ENCODE peak calls at places on chromosomes 13 and 19, in four cellular contexts. G is fibroblast of mammary gland, V is COR-L47, A is T-helper 1 cell. T is an unnamed sample.
A peak's percentile ranks its signal among the peaks of the same experiment; 100 is the strongest.

GRCh38 chr19:37654118-37654517 is 1.1 kb downstream of the ZFP30 start:
- DNase-seq in A (no peak), V (no peak), G (peak; percentile 5), T (no peak)

GRCh38 chr13:75492389-75492788 is 10.4 kb upstream of the TBC1D4 start:
- DNase-seq in V (no peak), A (no peak), G (peak; percentile 51), T (no peak)

GRCh38 chr13:75705395-75705794 is 69.3 kb downstream of the LMO7 start:
- DNase-seq in A (peak; percentile 10), V (no peak), G (peak; percentile 92), T (peak; percentile 45)

GRCh38 chr19:55675661-55676354 is 782 bp downstream of the EPN1 start:
- DNase-seq in V (no peak), G (no peak), A (no peak), T (no peak)

GRCh38 chr13:30169442-30169841 is 137.9 kb downstream of the KATNAL1 start:
- DNase-seq in G (no peak), V (no peak), A (no peak), T (no peak)

GRCh38 chr19:3270908-3271307 is 46.4 kb downstream of the CELF5 start:
- DNase-seq in V (peak; percentile 99), A (peak; percentile 43), G (peak; percentile 61), T (peak; percentile 17)

GRCh38 chr13:113942591-113943103 is 31.2 kb downstream of the C13orf46 start:
- DNase-seq in A (no peak), V (no peak), G (no peak), T (no peak)

GRCh38 chr19:24166055-24166454 is 79.1 kb downstream of the ZNF254 start:
- DNase-seq in G (no peak), V (no peak), A (no peak), T (no peak)

GRCh38 chr13:93476175-93476574 is 249.6 kb downstream of the GPC6 start:
- DNase-seq in V (no peak), G (peak; percentile 51), A (no peak), T (peak; percentile 37)

GRCh38 chr19:17303940-17304267 is 679 bp upstream of the ABHD8 start:
- DNase-seq in G (peak; percentile 40), V (no peak), A (no peak), T (no peak)

GRCh38 chr13:25447396-25447795 is 75.6 kb downstream of the ATP8A2 start:
- DNase-seq in G (no peak), V (no peak), A (no peak), T (no peak)

GRCh38 chr19:17391371-17392151 is 2.4 kb downstream of the CCDC194 start:
- DNase-seq in G (no peak), V (no peak), A (no peak), T (no peak)

GRCh38 chr13:86282450-86282849 is 483.2 kb upstream of the SLITRK6 start:
- DNase-seq in A (no peak), G (no peak), V (no peak), T (no peak)

GRCh38 chr19:28634031-28634328 is 579.0 kb downstream of the UQCRFS1 start:
- DNase-seq in A (no peak), G (no peak), V (no peak), T (no peak)

GRCh38 chr13:75372517-75372916 is 109.5 kb downstream of the TBC1D4 start:
- DNase-seq in A (peak; percentile 17), G (peak; percentile 69), V (peak; percentile 30), T (no peak)

GRCh38 chr13:84479656-84480055 is 597.4 kb upstream of the SLITRK1 start:
- DNase-seq in G (peak; percentile 18), V (no peak), A (no peak), T (no peak)

GRCh38 chr13:105033999-105034398 is 1501.5 kb downstream of the EFNB2 start:
- DNase-seq in G (no peak), A (no peak), V (no peak), T (no peak)

GRCh38 chr13:37485766-37486165 is 112.8 kb downstream of the POSTN start:
- DNase-seq in G (peak; percentile 64), V (no peak), A (no peak), T (no peak)

GRCh38 chr13:92833071-92833470 is 393.5 kb upstream of the GPC6 start:
- DNase-seq in V (no peak), G (peak; percentile 13), A (no peak), T (no peak)

GRCh38 chr13:22325761-22326160 is 654.9 kb downstream of the FGF9 start:
- DNase-seq in A (no peak), V (no peak), G (no peak), T (no peak)

GRCh38 chr13:84985860-84986259 is 813.4 kb downstream of the SLITRK6 start:
- DNase-seq in A (no peak), V (no peak), G (no peak), T (no peak)

GRCh38 chr19:41956621-41957020 is 2.5 kb downstream of the RABAC1 start:
- DNase-seq in V (no peak), A (no peak), G (no peak), T (no peak)

GRCh38 chr13:90585392-90585791 is 762.1 kb upstream of the MIR17HG start:
- DNase-seq in A (no peak), G (no peak), V (no peak), T (no peak)

GRCh38 chr19:37872383-37872782 is 34.0 kb downstream of the WDR87 start:
- DNase-seq in A (no peak), G (peak; percentile 9), V (no peak), T (no peak)

GRCh38 chr13:98014766-98015165 is 61.3 kb downstream of the IPO5 start:
- DNase-seq in V (no peak), G (peak; percentile 79), A (no peak), T (peak; percentile 81)

GRCh38 chr19:52741951-52742485 is 7.2 kb upstream of the ZNF611 start:
- DNase-seq in G (no peak), A (no peak), V (no peak), T (no peak)

GRCh38 chr19:36009220-36009619 is 607 bp upstream of the SYNE4 start:
- DNase-seq in A (peak; percentile 51), V (peak; percentile 47), G (peak; percentile 54), T (peak; percentile 27)

GRCh38 chr13:93558637-93559036 is 332.0 kb downstream of the GPC6 start:
- DNase-seq in G (peak; percentile 15), A (no peak), V (no peak), T (no peak)